ENCODE peak calls at places on chromosomes 16 and 17, in nine cellular contexts. R, Z, I, E, O, H, J, D and T are unnamed samples.

GRCh38 chr16:1495281-1496262 is 2.4 kb downstream of the TELO2 start:
- DNase-seq in R (no peak), Z (no peak), I (no peak), E (no peak), O (no peak), H (no peak), J (no peak), D (no peak), T (no peak)

GRCh38 chr16:57915267-57915666 is 55.7 kb downstream of the CNGB1 start:
- DNase-seq in R (no peak), Z (no peak), I (no peak), E (no peak), O (no peak), H (no peak), J (no peak), D (no peak), T (no peak)

GRCh38 chr17:33229028-33229427 is 64.1 kb downstream of the ASIC2 start:
- DNase-seq in R (no peak), Z (no peak), I (no peak), E (no peak), O (no peak), H (no peak), J (no peak), D (no peak), T (no peak)

GRCh38 chr17:79006001-79006400 is 3.6 kb downstream of the CANT1 start:
- DNase-seq in R (no peak), Z (no peak), I (no peak), E (no peak), O (no peak), H (no peak), J (no peak), D (no peak), T (no peak)

GRCh38 chr16:51012396-51012795 is 138.7 kb downstream of the SALL1 start:
- DNase-seq in R (no peak), Z (no peak), I (no peak), E (peak), O (no peak), H (no peak), J (no peak), D (no peak), T (peak)

GRCh38 chr16:77850637-77851330 is 62.4 kb downstream of the VAT1L start:
- DNase-seq in R (no peak), Z (no peak), I (peak), E (no peak), O (no peak), H (no peak), J (no peak), D (no peak), T (no peak)

GRCh38 chr16:83335076-83335475 is 472.7 kb upstream of the HSBP1 start:
- DNase-seq in R (no peak), Z (no peak), I (no peak), E (no peak), O (no peak), H (no peak), J (no peak), D (no peak), T (no peak)

GRCh38 chr16:84806256-84806889 is 13.4 kb upstream of the CRISPLD2 start:
- DNase-seq in R (no peak), Z (no peak), I (peak), E (no peak), O (no peak), H (no peak), J (peak), D (no peak), T (no peak)

GRCh38 chr16:82603784-82604411 is 22.9 kb upstream of the CDH13 start:
- DNase-seq in R (no peak), Z (no peak), I (peak), E (no peak), O (no peak), H (peak), J (peak), D (no peak), T (peak)

GRCh38 chr17:1067282-1067956 is 70.5 kb downstream of the TIMM22 start:
- DNase-seq in R (no peak), Z (no peak), I (peak), E (no peak), O (no peak), H (peak), J (no peak), D (no peak), T (peak)

GRCh38 chr17:57016764-57017116 is 38.8 kb downstream of the SCPEP1 start:
- DNase-seq in R (no peak), Z (no peak), I (peak), E (no peak), O (no peak), H (peak), J (no peak), D (no peak), T (no peak)

GRCh38 chr17:28901866-28902818 is 737 bp downstream of the DHRS13 start:
- DNase-seq in R (peak), Z (no peak), I (peak), E (peak), O (no peak), H (peak), J (peak), D (peak), T (no peak)

GRCh38 chr16:85112364-85112763 is at the start of gene CIBAR2:
- DNase-seq in R (peak), Z (no peak), I (no peak), E (no peak), O (no peak), H (no peak), J (no peak), D (no peak), T (no peak)

GRCh38 chr17:73142763-73143395 is 21.9 kb upstream of the SSTR2 start:
- DNase-seq in R (no peak), Z (no peak), I (peak), E (no peak), O (peak), H (no peak), J (peak), D (no peak), T (no peak)